ENCODE peak calls at places on chromosomes 6 and 20, in six cellular contexts. N is T-helper 2 cell; Y is RWPE1; J is WTC11; C is breast epithelium; P is activated CD4-positive, alpha-beta T cell treated with anti-CD3 and anti-CD28 coated beads for 48 hours. E is an unnamed sample.

GRCh38 chr6:125867483-125867935 is 76.7 kb downstream of the NCOA7 start:
- DNase-seq in N (no peak), Y (peak), J (peak), C (peak), P (no peak), E (peak)

GRCh38 chr20:53708129-53708968 is 114.7 kb upstream of the ZNF217 start:
- DNase-seq in N (no peak), Y (no peak), J (no peak), C (no peak), P (peak), E (no peak)

GRCh38 chr20:11232896-11233295 is 559.1 kb upstream of the JAG1 start:
- DNase-seq in N (no peak), Y (no peak), J (no peak), C (no peak), P (no peak), E (no peak)

GRCh38 chr20:47278907-47279348 is 77.6 kb downstream of the ZMYND8 start:
- DNase-seq in N (no peak), Y (no peak), J (no peak), C (no peak), P (no peak), E (no peak)

GRCh38 chr6:157527471-157527907 is 146.5 kb downstream of the ZDHHC14 start:
- DNase-seq in N (no peak), Y (no peak), J (no peak), C (no peak), P (peak), E (no peak)

GRCh38 chr6:32086661-32087573 is 22.2 kb downstream of the TNXB start:
- DNase-seq in N (no peak), Y (peak), J (no peak), C (no peak), P (peak), E (no peak)

GRCh38 chr6:89999154-89999553 is 104.9 kb downstream of the GJA10 start:
- DNase-seq in N (no peak), Y (peak), J (no peak), C (peak), P (peak), E (no peak)

GRCh38 chr6:160962835-160963623 is 28.5 kb upstream of the MAP3K4 start:
- DNase-seq in N (no peak), Y (no peak), J (no peak), C (no peak), P (no peak), E (no peak)

GRCh38 chr6:7505196-7505699 is 36.2 kb upstream of the DSP start:
- DNase-seq in N (no peak), Y (peak), J (peak), C (peak), P (peak), E (no peak)

GRCh38 chr6:94349227-94349626 is 929.9 kb upstream of the EPHA7 start:
- DNase-seq in N (no peak), Y (no peak), J (no peak), C (no peak), P (no peak), E (no peak)

GRCh38 chr6:148873868-148874267 is 127.0 kb downstream of the UST start:
- DNase-seq in N (no peak), Y (no peak), J (no peak), C (no peak), P (no peak), E (no peak)

GRCh38 chr6:108805611-108806181 is 42.5 kb upstream of the ARMC2 start:
- DNase-seq in N (no peak), Y (no peak), J (no peak), C (no peak), P (no peak), E (no peak)

GRCh38 chr20:20859510-20859909 is 147.1 kb upstream of the RALGAPA2 start:
- DNase-seq in N (no peak), Y (no peak), J (no peak), C (no peak), P (no peak), E (no peak)

GRCh38 chr6:170405311-170405975 is 98.9 kb downstream of the FAM120B start:
- DNase-seq in N (no peak), Y (peak), J (no peak), C (no peak), P (no peak), E (no peak)

GRCh38 chr6:169890049-169890448 is 138.6 kb downstream of the ERMARD start:
- DNase-seq in N (no peak), Y (no peak), J (no peak), C (no peak), P (no peak), E (no peak)

GRCh38 chr6:45148711-45149341 is 179.3 kb upstream of the RUNX2 start:
- DNase-seq in N (no peak), Y (no peak), J (no peak), C (no peak), P (no peak), E (no peak)

GRCh38 chr6:142218441-142218840 is 71.4 kb downstream of the VTA1 start:
- DNase-seq in N (no peak), Y (no peak), J (no peak), C (no peak), P (no peak), E (no peak)

GRCh38 chr6:46129634-46130505 is at the start of gene ENPP4:
- DNase-seq in N (peak), Y (peak), J (peak), C (peak), P (peak), E (peak)

GRCh38 chr6:13431861-13432465 is 55.4 kb downstream of the GFOD1 start:
- DNase-seq in N (no peak), Y (no peak), J (no peak), C (no peak), P (peak), E (no peak)

GRCh38 chr6:12490904-12491571 is 200.9 kb downstream of the EDN1 start:
- DNase-seq in N (no peak), Y (peak), J (no peak), C (no peak), P (peak), E (no peak)

GRCh38 chr6:72286911-72287311 is 335.0 kb upstream of the KCNQ5 start:
- DNase-seq in N (no peak), Y (peak), J (no peak), C (no peak), P (no peak), E (no peak)

GRCh38 chr20:60177080-60177479 is 218.9 kb downstream of the CDH26 start:
- DNase-seq in N (no peak), Y (no peak), J (no peak), C (no peak), P (no peak), E (no peak)

GRCh38 chr20:31740208-31740607 is 1.1 kb downstream of the TPX2 start:
- DNase-seq in N (no peak), Y (peak), J (no peak), C (no peak), P (no peak), E (no peak)

GRCh38 chr6:166173292-166173951 is 5.8 kb upstream of the TBXT start:
- DNase-seq in N (no peak), Y (no peak), J (peak), C (no peak), P (peak), E (no peak)

GRCh38 chr6:158653577-158654354 is 3.9 kb downstream of the SYTL3 start:
- DNase-seq in N (peak), Y (no peak), J (no peak), C (peak), P (peak), E (no peak)

GRCh38 chr6:29647927-29648642 is 8.8 kb upstream of the MOG start:
- DNase-seq in N (no peak), Y (peak), J (no peak), C (no peak), P (no peak), E (no peak)

GRCh38 chr6:56372621-56373020 is 125.2 kb upstream of the COL21A1 start:
- DNase-seq in N (no peak), Y (no peak), J (no peak), C (no peak), P (no peak), E (no peak)

GRCh38 chr6:33856655-33857054 is 52.9 kb upstream of the MLN start:
- DNase-seq in N (peak), Y (no peak), J (no peak), C (no peak), P (peak), E (no peak)

GRCh38 chr6:111872521-111873177 is 603 bp downstream of the FYN start:
- DNase-seq in N (peak), Y (no peak), J (peak), C (no peak), P (peak), E (peak)

GRCh38 chr6:139147628-139148027 is 12.7 kb downstream of the HECA start:
- DNase-seq in N (no peak), Y (no peak), J (no peak), C (no peak), P (no peak), E (no peak)

GRCh38 chr6:52667572-52667971 is 3.3 kb upstream of the TMEM14A start:
- DNase-seq in N (no peak), Y (no peak), J (no peak), C (no peak), P (no peak), E (no peak)

GRCh38 chr20:52230406-52230805 is 38.8 kb upstream of the ZFP64 start:
- DNase-seq in N (no peak), Y (no peak), J (no peak), C (no peak), P (no peak), E (no peak)

GRCh38 chr6:143596857-143597256 is 80.9 kb upstream of the PHACTR2 start:
- DNase-seq in N (no peak), Y (no peak), J (no peak), C (no peak), P (no peak), E (no peak)

GRCh38 chr6:169667716-169668115 is 34.1 kb downstream of the WDR27 start:
- DNase-seq in N (no peak), Y (no peak), J (no peak), C (no peak), P (no peak), E (no peak)

GRCh38 chr6:75602164-75602896 is 650 bp downstream of the SENP6 start:
- DNase-seq in N (peak), Y (peak), J (peak), C (no peak), P (peak), E (peak)

GRCh38 chr20:19992996-19993908 is 23.9 kb upstream of the NAA20 start:
- DNase-seq in N (no peak), Y (peak), J (peak), C (peak), P (no peak), E (no peak)

GRCh38 chr20:25081730-25082497 is at the start of gene VSX1:
- DNase-seq in N (no peak), Y (no peak), J (peak), C (peak), P (peak), E (no peak)

GRCh38 chr6:33204165-33204414 is 365 bp upstream of the HSD17B8 start:
- DNase-seq in N (no peak), Y (no peak), J (no peak), C (no peak), P (no peak), E (no peak)